ENCODE peak calls at places on chromosome 1, in five cellular contexts. O is fibroblast of villous mesenchyme, B is lower lobe of right lung, Y is GM13977, Q is posterior vena cava. J is an unnamed sample.

GRCh38 chr1:6734579-6735397 is 33.2 kb upstream of the DNAJC11 start:
- DNase-seq in O (no peak), B (no peak), Y (no peak), Q (no peak), J (no peak)

GRCh38 chr1:32001863-32002262 is 11.8 kb upstream of the KHDRBS1 start:
- DNase-seq in O (no peak), B (no peak), Y (no peak), Q (no peak), J (no peak)

GRCh38 chr1:70528591-70529333 is 117.7 kb downstream of the CTH start:
- DNase-seq in O (peak; percentile 38), B (no peak), Y (peak; percentile 38), Q (no peak), J (no peak)

GRCh38 chr1:213416461-213417224 is 365.6 kb downstream of the RPS6KC1 start:
- DNase-seq in O (no peak), B (no peak), Y (no peak), Q (no peak), J (no peak)

GRCh38 chr1:68112835-68113243 is 62.4 kb upstream of the DIRAS3 start:
- DNase-seq in O (peak; percentile 63), B (no peak), Y (no peak), Q (no peak), J (no peak)

GRCh38 chr1:183807549-183808168 is 2.7 kb downstream of the RGL1 start:
- DNase-seq in O (peak; percentile 51), B (no peak), Y (peak; percentile 59), Q (peak; percentile 76), J (no peak)

GRCh38 chr1:93616221-93616995 is 65.2 kb downstream of the BCAR3 start:
- DNase-seq in O (no peak), B (no peak), Y (no peak), Q (no peak), J (peak; percentile 57)

GRCh38 chr1:30083800-30084464 is 639.5 kb downstream of the MATN1 start:
- DNase-seq in O (peak; percentile 77), B (no peak), Y (no peak), Q (no peak), J (no peak)

GRCh38 chr1:153760440-153760839 is 14.8 kb upstream of the SLC27A3 start:
- DNase-seq in O (no peak), B (no peak), Y (no peak), Q (no peak), J (no peak)

GRCh38 chr1:25486602-25487001 is 55.9 kb downstream of the MACO1 start:
- DNase-seq in O (peak; percentile 43), B (no peak), Y (no peak), Q (no peak), J (no peak)

GRCh38 chr1:75135829-75136142 is 1.6 kb downstream of the LHX8 start:
- DNase-seq in O (peak; percentile 0), B (no peak), Y (no peak), Q (no peak), J (no peak)

GRCh38 chr1:55955237-55955636 is 624.1 kb downstream of the PLPP3 start:
- DNase-seq in O (peak; percentile 5), B (no peak), Y (no peak), Q (no peak), J (no peak)

GRCh38 chr1:203630697-203631096 is 4.1 kb downstream of the ATP2B4 start:
- DNase-seq in O (no peak), B (no peak), Y (no peak), Q (no peak), J (no peak)

GRCh38 chr1:37288900-37289299 is 185.5 kb upstream of the ZC3H12A start:
- DNase-seq in O (no peak), B (no peak), Y (peak; percentile 85), Q (peak; percentile 2), J (no peak)

GRCh38 chr1:58819719-58820118 is 35.9 kb upstream of the JUN start:
- DNase-seq in O (peak; percentile 45), B (no peak), Y (no peak), Q (no peak), J (no peak)

GRCh38 chr1:41811978-41812852 is 106.5 kb downstream of the HIVEP3 start:
- DNase-seq in O (peak; percentile 96), B (no peak), Y (peak; percentile 64), Q (no peak), J (peak; percentile 19)